ENCODE peak calls at places on chromosomes 3 and 15, in four cellular contexts. C is A549, S is suprapubic skin, G is stomach. L is an unnamed sample.

GRCh38 chr3:100257601-100258000 is 3.2 kb upstream of the TBC1D23 start:
- DNase-seq in C (no peak), S (no peak), G (no peak), L (no peak)

GRCh38 chr15:46260937-46261336 is 626.1 kb downstream of the SQOR start:
- DNase-seq in C (no peak), S (no peak), G (no peak), L (no peak)

GRCh38 chr3:56421205-56421604 is 47.1 kb downstream of the ERC2 start:
- DNase-seq in C (no peak), S (no peak), G (no peak), L (no peak)

GRCh38 chr3:9946112-9947024 is 5.8 kb downstream of the PRRT3 start:
- DNase-seq in C (peak), S (peak), G (peak), L (peak)

GRCh38 chr15:82129144-82129692 is 83.4 kb upstream of the MEX3B start:
- DNase-seq in C (no peak), S (no peak), G (no peak), L (no peak)

GRCh38 chr3:112097378-112097777 is 11.2 kb downstream of the C3orf52 start:
- DNase-seq in C (peak), S (no peak), G (peak), L (no peak)

GRCh38 chr3:133130168-133130567 is 92.0 kb downstream of the TMEM108 start:
- DNase-seq in C (no peak), S (no peak), G (no peak), L (no peak)

GRCh38 chr3:52182203-52182602 is 15.8 kb upstream of the ALAS1 start:
- DNase-seq in C (no peak), S (peak), G (no peak), L (no peak)

GRCh38 chr3:61858054-61858453 is 296.7 kb downstream of the PTPRG start:
- DNase-seq in C (no peak), S (no peak), G (no peak), L (no peak)

GRCh38 chr3:154794383-154794782 is 285.7 kb upstream of the MME start:
- DNase-seq in C (no peak), S (no peak), G (no peak), L (no peak)

GRCh38 chr15:58139631-58140522 is 1.7 kb downstream of the AQP9 start:
- DNase-seq in C (no peak), S (no peak), G (no peak), L (no peak)

GRCh38 chr15:69434236-69434635 is 18.4 kb upstream of the RPLP1 start:
- DNase-seq in C (no peak), S (no peak), G (no peak), L (no peak)

GRCh38 chr3:128698211-128699011 is 27.6 kb upstream of the RAB7A start:
- DNase-seq in C (peak), S (peak), G (peak), L (no peak)

GRCh38 chr15:89090791-89091666 is 2.8 kb downstream of the ABHD2 start:
- DNase-seq in C (peak), S (no peak), G (peak), L (peak)

GRCh38 chr3:48294611-48295263 is 38.7 kb downstream of the SPINK8 start:
- DNase-seq in C (no peak), S (no peak), G (no peak), L (no peak)

GRCh38 chr15:93282808-93283207 is 193.8 kb upstream of the RGMA start:
- DNase-seq in C (no peak), S (no peak), G (no peak), L (no peak)

GRCh38 chr15:33865416-33865815 is 102.9 kb upstream of the CHRM5 start:
- DNase-seq in C (no peak), S (no peak), G (no peak), L (no peak)

GRCh38 chr15:91948001-91948608 is 94.6 kb downstream of the SLCO3A1 start:
- DNase-seq in C (peak), S (no peak), G (peak), L (no peak)

GRCh38 chr3:152609891-152610290 is 225.0 kb upstream of the P2RY1 start:
- DNase-seq in C (no peak), S (no peak), G (no peak), L (no peak)

GRCh38 chr3:72017935-72018334 is 233.0 kb upstream of the PROK2 start:
- DNase-seq in C (no peak), S (no peak), G (no peak), L (no peak)

GRCh38 chr15:47587938-47588817 is 129.1 kb upstream of the SEMA6D start:
- DNase-seq in C (no peak), S (no peak), G (no peak), L (no peak)

GRCh38 chr15:42215854-42216829 is 8.0 kb upstream of the VPS39 start:
- DNase-seq in C (no peak), S (no peak), G (no peak), L (no peak)

GRCh38 chr3:129793356-129793755 is 100.2 kb downstream of the TMCC1 start:
- DNase-seq in C (peak), S (no peak), G (no peak), L (no peak)
- TF ChIP-seq EP300 in C (no peak), S (no peak), G (no peak), L (no peak)

DNA sequence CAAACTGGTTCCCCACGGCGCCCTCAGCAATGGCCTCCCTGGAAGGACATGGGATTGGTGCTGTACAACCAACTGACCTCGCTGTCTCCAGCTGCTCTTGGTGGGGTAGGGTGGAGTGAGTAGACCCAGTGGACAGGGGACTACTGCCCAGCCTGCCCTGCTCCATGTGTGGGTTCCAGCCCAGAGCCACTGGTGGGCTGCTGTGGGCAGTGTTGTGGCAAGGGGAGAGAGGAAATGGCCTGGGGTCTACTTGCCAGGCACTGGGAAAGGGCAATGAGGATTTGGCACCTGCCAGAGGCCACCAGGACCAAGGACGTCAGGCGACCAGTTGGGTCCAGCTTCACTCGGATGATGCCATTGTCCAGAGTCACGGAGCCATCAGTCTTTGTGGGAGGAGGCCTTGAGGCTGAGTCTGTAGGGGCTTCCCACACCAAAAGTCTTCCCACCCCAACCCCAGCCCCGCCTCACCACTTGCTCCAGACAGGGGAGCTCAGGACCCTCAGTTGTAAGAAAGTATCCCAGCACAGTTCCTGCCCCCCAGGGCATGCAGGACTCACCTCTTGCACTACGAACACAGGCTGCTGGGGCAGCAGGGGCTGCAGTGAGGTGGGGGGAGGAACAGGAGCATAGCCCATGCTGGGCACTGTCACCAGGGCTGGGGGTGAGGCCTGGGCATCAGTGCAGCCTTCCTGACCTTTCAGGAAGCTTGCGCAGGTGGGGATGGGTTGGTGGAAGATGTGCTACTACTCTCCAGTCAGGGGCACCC is 9.5 kb downstream of the MAN2C1 start:
- DNase-seq in C (no peak), S (no peak), G (no peak), L (no peak)
- TF ChIP-seq POLR2A in C (no peak), S (no peak), G (no peak), L (no peak)

GRCh38 chr3:139201446-139202225 is 142.2 kb upstream of the MRPS22 start:
- DNase-seq in C (no peak), S (no peak), G (no peak), L (no peak)

GRCh38 chr3:139204756-139205155 is 139.1 kb upstream of the MRPS22 start:
- DNase-seq in C (no peak), S (no peak), G (no peak), L (peak)

GRCh38 chr3:139203752-139204151 is 140.1 kb upstream of the MRPS22 start:
- DNase-seq in C (no peak), S (no peak), G (no peak), L (peak)

GRCh38 chr3:139202959-139203349 is 140.9 kb upstream of the MRPS22 start:
- DNase-seq in C (no peak), S (no peak), G (no peak), L (no peak)

GRCh38 chr3:139202226-139202958 is 141.4 kb upstream of the MRPS22 start:
- DNase-seq in C (peak), S (no peak), G (no peak), L (peak)
- TF ChIP-seq CTCF in C (no peak), S (no peak), G (no peak), L (no peak)

DNA sequence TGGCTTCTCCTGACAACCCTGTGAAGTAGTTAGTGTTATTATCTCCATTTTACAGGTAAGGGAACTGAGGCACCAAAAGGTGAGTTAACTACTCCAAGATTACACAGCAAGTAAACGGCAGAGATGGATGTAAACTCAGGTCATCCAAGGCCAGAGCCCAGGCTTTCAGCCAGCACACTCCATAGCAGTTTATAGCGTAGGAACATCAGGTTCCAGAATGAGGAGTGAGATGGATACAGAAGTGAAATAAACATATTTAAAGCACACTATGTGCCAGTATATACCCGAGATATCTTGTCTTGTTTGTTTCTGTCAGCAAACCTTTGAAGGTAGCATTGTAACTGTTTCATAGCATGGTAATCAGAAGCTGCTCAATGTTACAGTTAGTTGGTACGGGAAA is 279.0 kb downstream of the OXSM start:
- DNase-seq in C (no peak), S (no peak), G (no peak), L (no peak)
- TF ChIP-seq EP300 in C (no peak), S (no peak), G (peak), L (peak)